ENCODE peak calls at places on chromosomes 16 and 17, in nine cellular contexts. G is kidney; Q is upper lobe of right lung; L is stomach; B is left lung; Z is CD8-positive, alpha-beta memory T cell; X is Peyer's patch; I is cardiac muscle cell; K is fibroblast of lung. Y is an unnamed sample.

GRCh38 chr17:17541640-17542001 is 45.4 kb upstream of the RASD1 start:
- DNase-seq in Q (no peak), I (no peak), G (no peak), Z (no peak), X (no peak), K (no peak), B (no peak), L (no peak), Y (no peak)

GRCh38 chr17:41966453-41967140 is at the start of gene CNP:
- DNase-seq in I (peak), Z (peak), X (peak), L (peak), Q (peak), B (peak), K (peak), G (peak), Y (peak)

GRCh38 chr17:62648247-62648953 is 20.9 kb downstream of the MRC2 start:
- DNase-seq in X (no peak), B (no peak), I (no peak), K (no peak), Q (peak), G (no peak), Z (no peak), L (no peak), Y (peak)

GRCh38 chr17:45155483-45155882 is 6.2 kb upstream of the HEXIM2 start:
- DNase-seq in Q (no peak), Z (no peak), I (no peak), K (no peak), B (no peak), L (no peak), G (no peak), X (no peak), Y (no peak)

GRCh38 chr16:7364054-7364407 is 31.4 kb downstream of the RBFOX1 start:
- DNase-seq in L (no peak), X (no peak), Q (no peak), B (no peak), I (no peak), K (no peak), G (no peak), Z (no peak), Y (no peak)

GRCh38 chr16:65833171-65833871 is 533.2 kb upstream of the CDH5 start:
- DNase-seq in Z (no peak), K (peak), B (no peak), G (no peak), I (peak), X (no peak), L (no peak), Q (no peak), Y (no peak)

GRCh38 chr17:41534899-41535546 is 6.9 kb upstream of the KRT19 start:
- DNase-seq in B (no peak), I (no peak), X (peak), Z (no peak), Q (peak), G (peak), L (no peak), K (no peak), Y (peak)

GRCh38 chr16:85279402-85279801 is 167.1 kb upstream of the CIBAR2 start:
- DNase-seq in Q (no peak), I (no peak), K (no peak), G (no peak), Z (no peak), L (no peak), X (no peak), B (no peak), Y (no peak)

GRCh38 chr17:50213026-50214015 is 11.9 kb upstream of the COL1A1 start:
- DNase-seq in L (peak), Q (no peak), K (no peak), B (no peak), X (no peak), Z (peak), I (no peak), G (no peak), Y (no peak)

GRCh38 chr17:8116779-8117178 is 1.5 kb downstream of the ALOXE3 start:
- DNase-seq in L (no peak), K (no peak), G (no peak), I (no peak), Q (no peak), X (no peak), Z (no peak), B (no peak), Y (no peak)

GRCh38 chr16:31215287-31216115 is 1.4 kb downstream of the PYDC1 start:
- DNase-seq in Z (no peak), L (peak), Q (peak), B (peak), K (peak), G (peak), I (peak), X (peak), Y (peak)

GRCh38 chr16:66382171-66382965 is 15.9 kb downstream of the CDH5 start:
- DNase-seq in X (no peak), L (no peak), Q (no peak), K (peak), I (peak), Z (no peak), B (peak), G (peak), Y (no peak)

GRCh38 chr16:89119661-89120141 is 26.0 kb downstream of the ACSF3 start:
- DNase-seq in B (no peak), Z (no peak), G (peak), K (no peak), I (no peak), Q (peak), L (no peak), X (peak), Y (peak)

GRCh38 chr17:68396795-68397536 is 60.3 kb downstream of the WIPI1 start:
- DNase-seq in X (no peak), Z (no peak), B (no peak), Q (no peak), L (no peak), G (no peak), K (no peak), I (no peak), Y (no peak)

GRCh38 chr16:88737298-88738166 is 31.2 kb downstream of the CTU2 start:
- DNase-seq in I (peak), K (peak), Z (peak), Q (peak), B (peak), X (peak), G (peak), L (peak), Y (peak)

GRCh38 chr16:13393816-13394215 is 492.4 kb downstream of the SHISA9 start:
- DNase-seq in G (no peak), L (no peak), B (no peak), Z (no peak), Q (no peak), X (no peak), K (no peak), I (no peak), Y (no peak)

GRCh38 chr16:56866955-56867830 is 2.2 kb downstream of the SLC12A3 start:
- DNase-seq in B (no peak), K (peak), I (peak), X (no peak), Q (no peak), G (no peak), Z (no peak), L (peak), Y (no peak)

GRCh38 chr17:67244621-67245072 is 349 bp downstream of the HELZ start:
- DNase-seq in X (no peak), G (peak), I (no peak), Z (no peak), Q (peak), B (peak), K (no peak), L (no peak), Y (peak)

GRCh38 chr16:67053767-67054334 is 24.9 kb downstream of the CBFB start:
- DNase-seq in G (no peak), Z (no peak), B (no peak), L (no peak), X (no peak), I (no peak), Q (no peak), K (no peak), Y (no peak)

GRCh38 chr16:29849505-29849904 is 13.5 kb downstream of the CDIPT start:
- DNase-seq in L (no peak), Q (no peak), Z (no peak), X (no peak), G (no peak), I (no peak), B (no peak), K (no peak), Y (no peak)

GRCh38 chr16:29844575-29845331 is 18.3 kb downstream of the CDIPT start:
- DNase-seq in G (no peak), Q (peak), I (peak), Z (no peak), B (peak), L (no peak), K (no peak), X (no peak), Y (peak)

GRCh38 chr16:29845656-29846055 is 17.4 kb downstream of the CDIPT start:
- DNase-seq in Z (no peak), L (no peak), B (no peak), I (no peak), Q (peak), K (no peak), X (no peak), G (no peak), Y (peak)

GRCh38 chr16:29850998-29851397 is 12.0 kb downstream of the CDIPT start:
- DNase-seq in K (no peak), X (no peak), B (no peak), G (no peak), I (no peak), Z (no peak), L (no peak), Q (no peak), Y (no peak)

DNA sequence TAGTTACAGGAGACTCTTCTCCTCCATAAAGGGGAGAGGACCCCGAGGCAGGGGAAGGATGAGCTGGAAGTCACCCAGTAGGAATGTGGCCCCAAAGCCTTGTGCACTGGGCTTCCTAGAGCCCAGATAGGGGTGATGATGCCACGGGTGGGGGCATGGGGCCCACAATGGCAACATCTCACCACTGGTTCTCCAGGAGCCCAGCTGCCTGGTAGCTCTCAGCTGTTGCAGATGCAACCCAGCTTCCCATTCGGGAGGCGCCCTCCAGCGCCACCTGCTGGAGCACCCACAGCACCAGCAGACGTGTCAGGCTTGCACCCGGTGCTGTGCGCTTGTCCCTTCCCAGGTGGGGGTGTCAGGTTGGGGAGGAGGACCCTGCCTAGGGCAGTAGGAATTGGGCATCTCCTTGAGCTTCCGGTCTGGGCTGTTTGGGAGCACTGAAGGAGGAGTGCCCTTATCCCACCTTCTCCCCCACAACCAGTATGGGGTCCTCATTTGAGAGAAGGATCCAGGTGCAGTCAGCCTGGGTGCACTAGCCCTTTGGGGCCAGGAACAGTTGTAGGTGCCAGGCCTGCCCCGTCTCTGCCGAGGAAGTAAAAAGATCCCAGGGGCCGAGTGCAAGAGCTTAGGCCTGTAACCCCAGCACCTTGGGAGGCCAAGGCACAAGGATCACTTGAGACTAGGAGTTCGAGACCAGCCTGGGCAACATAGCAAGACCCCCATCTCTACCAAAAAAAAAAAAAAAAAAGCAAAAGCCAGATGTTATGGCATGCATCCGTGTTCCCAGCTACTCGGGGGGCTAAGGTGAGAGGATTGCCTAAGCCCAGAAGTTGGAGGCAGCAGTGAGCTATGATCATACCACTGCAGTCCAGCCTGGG is 14.4 kb downstream of the CDIPT start:
- DNase-seq in K (peak), G (peak), Q (peak), Z (peak), B (peak), I (peak), L (peak), X (peak), Y (peak)
- H3K27ac ChIP-seq in K (no peak), G (no peak), Q (peak), Z (no peak), B (no peak), I (peak), L (no peak), X (no peak), Y (no peak)

DNA sequence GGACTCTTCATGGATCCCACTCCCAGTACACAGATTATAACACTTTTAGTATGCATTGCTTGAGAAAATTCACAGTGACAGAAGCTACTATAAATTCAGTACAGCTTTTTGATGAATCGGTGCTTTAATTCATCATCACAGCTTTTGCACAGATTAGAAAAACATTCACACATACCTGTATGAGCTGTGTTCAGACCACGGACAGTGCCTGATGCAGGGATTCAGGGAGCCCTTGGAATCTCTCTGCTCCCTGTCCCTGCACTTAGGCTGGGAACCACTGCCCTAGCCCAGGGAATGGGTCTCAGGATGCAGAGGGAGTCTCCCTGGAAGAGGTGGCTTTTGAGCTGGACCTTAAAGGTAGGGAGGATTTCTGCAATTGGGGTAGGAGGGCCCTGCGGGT is 13.9 kb downstream of the TBKBP1 start:
- DNase-seq in X (no peak), G (no peak), K (no peak), Z (no peak), Q (peak), L (no peak), I (no peak), B (no peak), Y (no peak)
- H3K4me3 ChIP-seq in X (no peak), G (no peak), K (no peak), Z (no peak), Q (no peak), L (peak), I (no peak), B (no peak), Y (no peak)

DNA sequence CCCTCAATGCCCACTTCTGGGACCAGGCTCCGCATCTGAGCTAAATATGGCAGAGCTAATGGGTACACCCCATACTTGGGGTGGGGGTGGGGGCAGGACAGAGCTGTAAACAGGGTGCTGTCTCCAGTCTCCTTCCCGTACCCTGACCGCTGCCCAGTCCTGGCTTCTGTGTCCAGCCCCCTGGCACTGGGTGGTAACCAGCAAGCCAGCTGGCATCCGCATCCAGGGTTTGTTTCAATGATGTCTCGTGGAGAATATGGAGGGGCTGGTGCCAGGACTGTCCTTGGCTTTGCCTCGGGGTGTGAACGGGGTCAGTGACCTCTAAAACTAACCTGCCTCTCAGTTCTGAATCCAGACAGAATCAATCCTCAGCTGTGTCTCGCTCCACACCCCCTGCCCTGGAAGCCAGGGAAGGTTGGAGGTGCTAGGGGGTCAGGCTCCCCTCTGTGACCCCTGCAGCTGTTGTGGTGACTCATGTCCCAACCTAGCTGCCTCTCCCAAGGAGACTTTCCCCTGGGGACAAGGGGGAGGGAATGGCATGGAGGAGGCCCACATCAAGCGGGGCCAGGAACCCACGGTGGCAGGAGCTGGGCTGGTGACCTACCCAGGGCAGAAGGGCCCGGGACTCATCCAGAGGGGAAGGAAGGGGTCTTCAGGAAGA is 1.5 kb upstream of the PNMT start:
- DNase-seq in X (no peak), K (no peak), G (peak), B (no peak), Q (no peak), L (no peak), I (no peak), Z (no peak), Y (no peak)
- H3K27ac ChIP-seq in X (no peak), K (no peak), G (no peak), B (peak), Q (peak), L (peak), I (peak), Z (peak), Y (peak)

GRCh38 chr16:50607447-50607846 is 59.3 kb downstream of the NKD1 start:
- DNase-seq in Z (no peak), B (no peak), I (no peak), Q (no peak), G (no peak), X (no peak), K (no peak), L (no peak), Y (no peak)
- H3K4me3 ChIP-seq in Z (no peak), B (no peak), I (no peak), Q (no peak), G (no peak), X (no peak), K (no peak), L (no peak), Y (no peak)

GRCh38 chr16:86510465-86511261 is at the start of gene FOXF1:
- DNase-seq in K (peak), Z (no peak), G (peak), Q (no peak), B (no peak), I (peak), L (no peak), X (no peak), Y (no peak)
- H3K27ac ChIP-seq in K (peak), Z (no peak), G (peak), Q (peak), B (peak), I (no peak), L (peak), X (peak), Y (peak)

DNA sequence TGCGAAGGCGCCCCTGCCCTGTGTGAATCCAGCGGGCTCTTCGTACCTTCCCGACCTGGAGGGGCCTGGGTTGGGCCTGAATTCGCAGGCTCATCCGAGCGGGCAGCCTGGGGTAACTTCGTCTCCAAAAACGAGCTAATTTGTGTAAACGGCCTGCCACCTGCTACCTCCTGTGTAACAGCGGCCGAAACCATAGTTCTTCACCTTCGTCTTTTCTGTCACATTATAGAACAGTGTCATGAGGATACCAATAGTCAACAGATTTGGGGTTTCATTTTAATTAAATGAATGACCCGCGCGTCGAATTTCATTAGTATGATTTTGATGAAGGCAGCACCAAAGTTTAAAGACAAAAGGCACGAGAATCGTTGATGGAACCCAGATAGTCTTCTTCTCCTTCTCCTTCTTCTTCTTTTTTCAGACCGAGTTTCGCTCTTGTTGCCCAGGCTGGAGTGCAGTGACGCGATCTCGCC is 469 bp upstream of the CENPV start:
- DNase-seq in Q (no peak), K (no peak), B (no peak), Z (no peak), X (no peak), L (no peak), I (no peak), G (no peak), Y (no peak)
- H3K4me3 ChIP-seq in Q (peak), K (peak), B (peak), Z (peak), X (peak), L (peak), I (peak), G (peak), Y (peak)

Y was measured in lower lobe of right lung.